ENCODE peak calls at places on chromosome 1, in six cellular contexts. Z, B, S, T, N and C are unnamed samples.

GRCh38 chr1:85451236-85451830 is 13.6 kb downstream of the DDAH1 start:
- DNase-seq in Z (no peak), B (no peak), S (no peak), T (no peak), N (no peak), C (no peak)

GRCh38 chr1:235974616-235975015 is 90.3 kb downstream of the NID1 start:
- DNase-seq in Z (no peak), B (no peak), S (no peak), T (no peak), N (no peak), C (no peak)

GRCh38 chr1:70720133-70720920 is 309.3 kb downstream of the CTH start:
- DNase-seq in Z (no peak), B (no peak), S (no peak), T (no peak), N (no peak), C (no peak)

GRCh38 chr1:19445417-19446342 is 39.7 kb downstream of the CAPZB start:
- DNase-seq in Z (no peak), B (no peak), S (no peak), T (no peak), N (peak), C (peak)

GRCh38 chr1:228349701-228350171 is 56.9 kb downstream of the TRIM11 start:
- DNase-seq in Z (no peak), B (no peak), S (no peak), T (no peak), N (peak), C (no peak)

GRCh38 chr1:223227486-223228196 is 84.6 kb upstream of the TLR5 start:
- DNase-seq in Z (no peak), B (no peak), S (no peak), T (no peak), N (no peak), C (no peak)

GRCh38 chr1:26696645-26697440 is 1.0 kb downstream of the ARID1A start:
- DNase-seq in Z (no peak), B (no peak), S (no peak), T (peak), N (peak), C (no peak)

GRCh38 chr1:29970747-29971325 is 734.5 kb downstream of the PTPRU start:
- DNase-seq in Z (no peak), B (no peak), S (no peak), T (no peak), N (no peak), C (no peak)

GRCh38 chr1:108953452-108953851 is 9.8 kb downstream of the CLCC1 start:
- DNase-seq in Z (no peak), B (no peak), S (no peak), T (no peak), N (no peak), C (no peak)

GRCh38 chr1:22739648-22740385 is 29.2 kb downstream of the EPHB2 start:
- DNase-seq in Z (no peak), B (no peak), S (peak), T (no peak), N (no peak), C (peak)

GRCh38 chr1:108561731-108562326 is 1.9 kb downstream of the EEIG2 start:
- DNase-seq in Z (no peak), B (peak), S (no peak), T (peak), N (peak), C (no peak)

GRCh38 chr1:13893456-13893855 is 193.5 kb downstream of the PRDM2 start:
- DNase-seq in Z (no peak), B (no peak), S (no peak), T (no peak), N (no peak), C (no peak)

GRCh38 chr1:245444971-245445370 is 290.2 kb downstream of the KIF26B start:
- DNase-seq in Z (no peak), B (no peak), S (no peak), T (no peak), N (no peak), C (peak)

GRCh38 chr1:28796321-28797213 is 15.4 kb upstream of the OPRD1 start:
- DNase-seq in Z (no peak), B (peak), S (no peak), T (no peak), N (no peak), C (no peak)

GRCh38 chr1:147773215-147773715 is 12.9 kb upstream of the GJA5 start:
- DNase-seq in Z (no peak), B (no peak), S (no peak), T (no peak), N (no peak), C (no peak)

GRCh38 chr1:19325368-19325957 is 13.3 kb downstream of the SLC66A1 start:
- DNase-seq in Z (no peak), B (no peak), S (no peak), T (no peak), N (no peak), C (no peak)

GRCh38 chr1:158830904-158831507 is at the start of gene MNDA:
- DNase-seq in Z (no peak), B (no peak), S (no peak), T (no peak), N (no peak), C (no peak)

GRCh38 chr1:37410080-37410479 is 64.3 kb upstream of the ZC3H12A start:
- DNase-seq in Z (no peak), B (no peak), S (no peak), T (no peak), N (no peak), C (no peak)